ENCODE peak calls at places on chromosome 6, in five cellular contexts. I is WTC11; C is CD4-positive, alpha-beta memory T cell; D is naive B cell; U is midbrain. N is an unnamed sample.

GRCh38 chr6:3403244-3404154 is 53.4 kb downstream of the SLC22A23 start:
- DNase-seq in D (no peak), U (no peak), C (no peak), I (no peak), N (peak)

GRCh38 chr6:166877906-166878305 is 78.4 kb downstream of the RNASET2 start:
- DNase-seq in D (no peak), C (no peak), U (no peak), I (no peak), N (no peak)

GRCh38 chr6:130366011-130366963 is at the start of gene TMEM200A:
- DNase-seq in D (no peak), C (peak), U (peak), I (peak), N (peak)

GRCh38 chr6:166707045-166707444 is 80.0 kb upstream of the RPS6KA2 start:
- DNase-seq in C (no peak), I (peak), D (no peak), U (peak), N (peak)

GRCh38 chr6:29813809-29814208 is 13.8 kb upstream of the HLA-G start:
- DNase-seq in C (no peak), D (no peak), U (no peak), I (no peak), N (no peak)

GRCh38 chr6:92586236-92586977 is 833.0 kb downstream of the EPHA7 start:
- DNase-seq in D (no peak), C (no peak), U (no peak), I (no peak), N (peak)

GRCh38 chr6:17725083-17725482 is 18.4 kb upstream of the NUP153 start:
- DNase-seq in C (no peak), I (peak), D (no peak), U (no peak), N (peak)

GRCh38 chr6:79602859-79603258 is 28.3 kb upstream of the SH3BGRL2 start:
- DNase-seq in D (no peak), I (no peak), U (no peak), C (no peak), N (no peak)

GRCh38 chr6:146420255-146420654 is 123.4 kb upstream of the RAB32 start:
- DNase-seq in D (no peak), I (no peak), U (no peak), C (no peak), N (no peak)